ENCODE peak calls at places on chromosomes 1 and 21, in four cellular contexts. X, S, A and R are unnamed samples.

GRCh38 chr1:57485643-57486042 is 61.8 kb upstream of the DAB1 start:
- DNase-seq in A (no peak), S (no peak), X (no peak), R (no peak)

GRCh38 chr1:52899445-52899894 is 22.1 kb downstream of the ECHDC2 start:
- DNase-seq in S (no peak), A (no peak), X (no peak), R (no peak)

GRCh38 chr1:151549199-151549598 is 9.1 kb downstream of the TUFT1 start:
- DNase-seq in X (no peak), A (no peak), S (no peak), R (no peak)

GRCh38 chr1:82225407-82226197 is 424.9 kb downstream of the ADGRL2 start:
- DNase-seq in S (no peak), X (no peak), A (no peak), R (peak)

GRCh38 chr1:2441746-2442145 is 29.4 kb upstream of the PEX10 start:
- DNase-seq in S (no peak), X (no peak), A (no peak), R (no peak)

GRCh38 chr1:101697057-101697456 is 299.7 kb downstream of the OLFM3 start:
- DNase-seq in S (no peak), A (no peak), X (no peak), R (no peak)

GRCh38 chr1:165290143-165290542 is 66.4 kb downstream of the LMX1A start:
- DNase-seq in X (peak), S (no peak), A (no peak), R (no peak)

GRCh38 chr1:50271968-50272578 is 151.2 kb downstream of the DMRTA2 start:
- DNase-seq in A (no peak), S (peak), X (peak), R (peak)

GRCh38 chr1:243882276-243882675 is 32.2 kb upstream of the AKT3 start:
- DNase-seq in A (no peak), S (no peak), X (no peak), R (no peak)

GRCh38 chr1:60073605-60074278 is at the start of gene C1orf87:
- DNase-seq in S (peak), A (no peak), X (peak), R (no peak)

GRCh38 chr21:26096972-26097371 is 73.6 kb downstream of the APP start:
- DNase-seq in A (no peak), S (no peak), X (no peak), R (no peak)

GRCh38 chr1:212355230-212355969 is 59.3 kb downstream of the PACC1 start:
- DNase-seq in A (no peak), S (no peak), X (no peak), R (no peak)

GRCh38 chr1:37434292-37434907 is 40.0 kb upstream of the ZC3H12A start:
- DNase-seq in A (peak), X (peak), S (peak), R (no peak)

GRCh38 chr1:26938004-26938658 is 16.6 kb downstream of the NUDC start:
- DNase-seq in X (no peak), A (no peak), S (no peak), R (no peak)

GRCh38 chr1:13769212-13769611 is 69.2 kb downstream of the PRDM2 start:
- DNase-seq in S (no peak), A (no peak), X (no peak), R (no peak)

GRCh38 chr1:150976879-150977694 is 2.5 kb upstream of the CERS2 start:
- DNase-seq in A (peak), S (peak), X (peak), R (peak)

GRCh38 chr1:115227683-115228082 is 110.4 kb downstream of the NGF start:
- DNase-seq in S (no peak), A (no peak), X (no peak), R (no peak)

GRCh38 chr1:234322979-234323378 is 50.3 kb upstream of the COA6 start:
- DNase-seq in X (peak), A (peak), S (peak), R (no peak)

GRCh38 chr1:90614872-90615271 is 102.2 kb downstream of the BARHL2 start:
- DNase-seq in X (peak), A (no peak), S (no peak), R (no peak)

GRCh38 chr1:224182057-224182865 is 779 bp upstream of the DEGS1 start:
- DNase-seq in X (no peak), A (peak), S (no peak), R (no peak)

GRCh38 chr1:53448241-53448841 is 10.9 kb upstream of the DMRTB1 start:
- DNase-seq in S (no peak), X (peak), A (no peak), R (no peak)

GRCh38 chr1:154425172-154425571 is 20.0 kb downstream of the IL6R start:
- DNase-seq in A (no peak), X (no peak), S (no peak), R (no peak)

GRCh38 chr1:92913093-92913819 is 48.0 kb downstream of the DIPK1A start:
- DNase-seq in X (no peak), A (no peak), S (no peak), R (no peak)

GRCh38 chr1:192737311-192737710 is 71.5 kb upstream of the RGS2 start:
- DNase-seq in X (no peak), S (no peak), A (no peak), R (no peak)

GRCh38 chr21:26130249-26130896 is 40.2 kb downstream of the APP start:
- DNase-seq in S (no peak), A (no peak), X (peak), R (no peak)